ENCODE peak calls at places on chromosomes 5 and 9, in ten cellular contexts. A, R, K, D, M, I, V, B, Q and O are unnamed samples.

GRCh38 chr5:130111723-130112122 is 207.5 kb downstream of the CHSY3 start:
- DNase-seq in K (no peak), M (no peak), R (no peak), D (no peak), B (no peak), A (no peak), Q (no peak), V (no peak), I (no peak), O (no peak)

GRCh38 chr5:114450516-114450909 is 88.6 kb downstream of the KCNN2 start:
- DNase-seq in B (peak; percentile 9), Q (peak; percentile 9), V (peak; percentile 5), R (no peak), K (no peak), I (no peak), M (no peak), A (no peak), D (no peak), O (no peak)

GRCh38 chr5:138068742-138069375 is 15.0 kb upstream of the WNT8A start:
- DNase-seq in R (peak; percentile 80), V (peak; percentile 86), B (peak; percentile 90), M (peak; percentile 35), D (peak; percentile 77), I (peak; percentile 76), K (peak; percentile 53), A (peak; percentile 19), Q (peak; percentile 80), O (peak; percentile 66)

GRCh38 chr5:177416334-177416733 is 7.0 kb upstream of the F12 start:
- DNase-seq in A (no peak), K (no peak), M (no peak), D (no peak), V (peak; percentile 72), R (peak; percentile 88), Q (peak; percentile 12), I (no peak), B (peak; percentile 60), O (no peak)

GRCh38 chr9:110977259-110977709 is 61.0 kb downstream of the LPAR1 start:
- DNase-seq in B (peak; percentile 70), V (peak; percentile 76), A (no peak), I (peak; percentile 30), Q (peak; percentile 89), D (peak; percentile 43), K (no peak), M (no peak), R (no peak), O (peak; percentile 67)

GRCh38 chr9:125747765-125748510 is 765 bp downstream of the PBX3 start:
- DNase-seq in R (no peak), V (no peak), K (peak; percentile 14), B (peak; percentile 40), D (no peak), A (no peak), I (peak; percentile 58), Q (peak; percentile 31), M (no peak), O (peak; percentile 53)

GRCh38 chr9:124458441-124458840 is 8.2 kb downstream of the ADGRD2 start:
- DNase-seq in V (no peak), K (no peak), A (no peak), I (no peak), D (no peak), B (no peak), R (no peak), Q (no peak), M (no peak), O (no peak)

GRCh38 chr5:32233696-32234447 is 59.8 kb upstream of the GOLPH3 start:
- DNase-seq in A (no peak), V (peak; percentile 67), D (no peak), R (no peak), I (peak; percentile 31), K (no peak), B (peak; percentile 76), Q (peak; percentile 91), M (no peak), O (no peak)

GRCh38 chr9:70587143-70587710 is 172.8 kb upstream of the KLF9 start:
- DNase-seq in D (no peak), K (no peak), A (no peak), Q (peak; percentile 88), V (peak; percentile 86), R (no peak), B (peak; percentile 79), M (peak; percentile 80), I (no peak), O (no peak)

GRCh38 chr9:21744320-21744719 is 58.1 kb upstream of the MTAP start:
- DNase-seq in M (no peak), K (no peak), B (no peak), A (no peak), D (no peak), R (no peak), V (no peak), I (no peak), Q (no peak), O (no peak)

GRCh38 chr5:23717486-23717885 is 210.1 kb downstream of the PRDM9 start:
- DNase-seq in M (no peak), R (no peak), Q (no peak), A (no peak), D (no peak), V (no peak), B (no peak), K (no peak), I (no peak), O (no peak)

GRCh38 chr5:61701877-61702602 is 370.0 kb downstream of the ZSWIM6 start:
- DNase-seq in D (no peak), V (no peak), R (no peak), A (no peak), K (no peak), M (no peak), B (no peak), I (no peak), Q (no peak), O (no peak)

GRCh38 chr5:106374956-106375355 is 1295.8 kb downstream of the EFNA5 start:
- DNase-seq in R (no peak), Q (no peak), K (no peak), I (no peak), V (no peak), B (no peak), M (no peak), A (no peak), D (no peak), O (no peak)

GRCh38 chr5:135429326-135429725 is 17.8 kb downstream of the DCANP1 start:
- DNase-seq in V (peak; percentile 61), A (no peak), B (peak; percentile 95), Q (peak; percentile 14), D (no peak), R (peak; percentile 68), K (no peak), I (no peak), M (no peak), O (no peak)

GRCh38 chr5:168305281-168305680 is 13.8 kb downstream of the WWC1 start:
- DNase-seq in R (no peak), M (no peak), K (no peak), Q (no peak), B (no peak), D (no peak), V (no peak), I (no peak), A (no peak), O (no peak)